ENCODE peak calls at places on chromosomes 1 and 21, in five cellular contexts. W is A549, V is esophagus squamous epithelium, A is HCT116, E is GM23338. R is an unnamed sample.
A peak's percentile ranks its signal among the peaks of the same experiment; 100 is the strongest.

GRCh38 chr1:40393173-40393572 is 19.6 kb downstream of the SMAP2 start:
- DNase-seq in W (no peak), V (no peak), A (no peak), E (no peak), R (no peak)

GRCh38 chr1:2546515-2547209 is 9.5 kb upstream of the TNFRSF14 start:
- DNase-seq in W (peak; percentile 89), V (peak; percentile 68), A (peak; percentile 85), E (peak; percentile 93), R (peak; percentile 95)

GRCh38 chr1:15014521-15014920 is 139.0 kb upstream of the TMEM51 start:
- DNase-seq in W (no peak), V (no peak), A (no peak), E (no peak), R (no peak)

GRCh38 chr21:40355076-40355475 is 487.8 kb downstream of the PCP4 start:
- DNase-seq in W (no peak), V (no peak), A (no peak), E (no peak), R (no peak)

GRCh38 chr1:216778763-216779162 is 55.5 kb upstream of the ESRRG start:
- DNase-seq in W (no peak), V (no peak), A (no peak), E (no peak), R (no peak)

GRCh38 chr1:203592728-203593127 is 33.9 kb upstream of the ATP2B4 start:
- DNase-seq in W (no peak), V (no peak), A (no peak), E (no peak), R (no peak)

GRCh38 chr1:110011527-110012041 is 22.8 kb upstream of the STRIP1 start:
- DNase-seq in W (peak; percentile 61), V (no peak), A (peak; percentile 39), E (peak; percentile 69), R (peak; percentile 93)

GRCh38 chr1:52364235-52364839 is 1.7 kb downstream of the CC2D1B start:
- DNase-seq in W (no peak), V (no peak), A (no peak), E (peak; percentile 42), R (no peak)

GRCh38 chr1:12544992-12545391 is 73.0 kb downstream of the DHRS3 start:
- DNase-seq in W (no peak), V (no peak), A (no peak), E (no peak), R (no peak)

DNA sequence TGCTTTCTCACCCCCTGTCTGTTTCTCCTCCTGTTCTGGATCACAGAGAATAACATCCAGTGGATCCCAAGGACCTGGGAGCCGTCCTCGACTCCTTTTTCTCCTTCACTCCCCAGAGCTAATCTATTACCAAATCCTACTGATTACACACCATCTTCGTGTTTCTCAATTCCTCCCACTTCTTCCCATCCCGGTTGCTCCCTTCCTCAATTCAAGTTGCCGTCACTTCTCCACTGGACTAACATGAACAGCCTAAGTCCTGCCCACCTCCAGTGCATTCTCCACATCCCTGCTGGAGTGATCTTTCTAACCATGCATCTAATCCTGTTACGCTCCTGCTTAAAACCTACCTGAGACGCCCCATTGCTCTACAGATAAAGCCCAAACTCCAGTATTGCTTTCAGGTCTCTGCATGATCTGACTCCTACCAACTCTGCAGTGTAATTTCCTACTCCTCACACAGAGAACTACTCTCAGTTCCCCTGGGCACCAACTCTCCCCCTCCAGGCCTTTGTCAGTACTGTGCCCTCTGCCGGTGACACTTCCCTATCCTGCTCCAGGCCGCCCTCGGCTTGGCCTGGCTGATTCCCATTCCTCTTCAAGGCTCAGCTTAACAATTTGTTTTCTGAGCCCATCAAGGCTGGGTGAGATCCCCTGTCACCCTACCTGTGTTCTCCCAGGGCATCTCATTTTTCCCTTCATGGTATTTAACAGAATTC is 2.4 kb downstream of the SLAMF8 start:
- DNase-seq in W (peak; percentile 22), V (no peak), A (peak; percentile 29), E (peak; percentile 75), R (peak; percentile 72)
- TF ChIP-seq CTCF in W (no peak), V (peak; percentile 14), A (peak; percentile 76), E (peak; percentile 45), R (peak; percentile 50)

GRCh38 chr1:154951901-154952657 is 3.8 kb downstream of the PBXIP1 start:
- DNase-seq in W (no peak), V (no peak), A (no peak), E (no peak), R (peak; percentile 49)
- H3K4me3 ChIP-seq in W (no peak overlapping the region), V (no peak overlapping the region), A (no peak overlapping the region), E (no peak overlapping the region), R (peak overlapping the region; percentile 7)

GRCh38 chr1:81259620-81260411 is 540.9 kb upstream of the ADGRL2 start:
- DNase-seq in W (no peak), V (no peak), A (no peak), E (no peak), R (no peak)

GRCh38 chr1:81254068-81254467 is 546.7 kb upstream of the ADGRL2 start:
- DNase-seq in W (no peak), V (no peak), A (no peak), E (no peak), R (no peak)

GRCh38 chr1:81252471-81253160 is 548.1 kb upstream of the ADGRL2 start:
- DNase-seq in W (no peak), V (no peak), A (no peak), E (no peak), R (no peak)

DNA sequence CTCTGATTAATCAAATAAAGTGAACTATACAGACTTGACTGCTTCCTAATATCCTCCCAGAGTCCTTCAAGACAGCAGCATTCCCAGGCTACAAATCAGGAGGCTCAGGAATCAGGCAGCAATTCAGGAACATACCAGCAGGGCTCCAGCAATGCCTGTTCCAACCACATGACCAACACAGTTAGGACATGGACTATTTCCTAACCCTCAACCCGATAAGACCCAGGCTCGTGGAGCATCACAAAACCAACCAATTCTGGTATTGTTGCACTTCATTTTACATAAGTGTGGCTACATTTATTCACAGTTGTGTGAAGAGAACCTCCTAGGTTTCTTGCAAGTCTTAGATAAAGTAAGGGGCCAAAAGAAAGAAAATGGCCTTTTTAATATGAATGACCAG is 546.2 kb upstream of the ADGRL2 start:
- DNase-seq in W (peak; percentile 17), V (no peak), A (peak; percentile 12), E (peak; percentile 81), R (no peak)
- TF ChIP-seq CTCF in W (no peak), V (no peak), A (peak; percentile 32), E (peak; percentile 63), R (peak; percentile 4)

DNA sequence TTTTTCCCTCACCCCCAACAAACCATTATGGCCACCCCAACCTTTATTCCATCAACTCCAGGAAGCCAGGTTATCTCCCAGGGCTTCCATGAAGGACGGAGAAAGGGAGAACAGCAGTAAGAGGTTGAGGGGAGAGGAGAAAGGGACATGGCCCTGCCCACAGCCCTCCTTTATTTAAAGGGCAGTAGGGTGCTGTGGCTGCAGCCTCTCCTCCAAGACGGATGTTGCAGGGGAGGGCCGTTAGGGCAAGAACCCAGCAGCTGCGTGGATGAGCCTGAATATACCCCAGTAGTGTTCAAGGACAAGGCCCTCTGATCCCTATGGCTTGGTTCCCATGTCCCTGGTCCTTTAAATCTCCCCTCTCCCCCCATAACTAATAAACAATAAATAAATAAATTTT is 5.9 kb downstream of the RXFP4 start:
- DNase-seq in W (no peak), V (no peak), A (no peak), E (no peak), R (no peak)
- H3K4me3 ChIP-seq in W (no peak overlapping the region), V (no peak overlapping the region), A (no peak overlapping the region), E (no peak overlapping the region), R (no peak overlapping the region)

DNA sequence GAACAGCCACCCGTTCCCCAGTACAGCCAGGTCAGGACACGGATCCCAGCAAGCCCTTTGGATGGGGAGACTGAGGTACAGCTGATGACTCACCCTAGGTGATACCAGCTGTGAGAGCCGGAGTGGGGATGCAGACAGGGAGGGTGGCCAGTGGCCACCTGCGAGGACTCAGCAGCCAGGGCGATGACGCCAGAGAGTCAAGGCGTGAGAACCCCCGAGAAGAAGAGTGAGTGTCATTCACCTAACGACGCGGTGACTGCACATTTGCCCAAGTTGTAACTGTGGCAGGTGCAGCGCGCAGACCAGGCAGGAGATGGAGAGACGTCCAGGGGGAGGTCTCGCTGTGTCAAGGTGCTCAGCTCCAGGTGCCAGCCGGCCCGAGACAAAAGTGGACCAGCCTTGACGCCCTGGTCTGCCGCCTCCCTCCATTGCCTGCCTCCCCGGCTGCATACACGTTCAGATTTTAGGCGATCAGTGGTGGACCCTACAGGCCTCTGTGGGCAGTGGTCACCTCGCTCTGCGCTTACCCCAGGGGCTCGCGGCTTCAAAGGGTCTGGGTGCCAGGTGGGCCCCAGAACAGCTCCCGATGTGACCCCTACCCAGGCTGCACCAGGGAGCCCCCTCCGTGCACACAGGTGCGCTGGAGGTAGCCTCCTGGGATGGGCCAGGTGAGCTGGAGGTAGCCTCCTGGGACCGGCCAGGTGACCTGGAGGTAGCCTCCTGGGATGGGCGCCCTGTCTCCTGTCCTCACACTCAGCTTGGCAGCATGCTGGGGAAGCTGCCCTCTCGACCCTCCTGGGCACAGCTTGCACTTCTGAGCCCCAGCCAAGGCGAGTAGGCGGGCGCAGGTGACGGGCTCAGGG is 11.9 kb downstream of the LRRC3 start:
- DNase-seq in W (no peak), V (no peak), A (no peak), E (no peak), R (no peak)
- TF ChIP-seq CTCF in W (no peak), V (no peak), A (no peak), E (no peak), R (no peak)

GRCh38 chr1:151718666-151719065 is 2.1 kb upstream of the CELF3 start:
- DNase-seq in W (no peak), V (no peak), A (no peak), E (no peak), R (no peak)

GRCh38 chr1:151721788-151722510 is 627 bp downstream of the RIIAD1 start:
- DNase-seq in W (no peak), V (no peak), A (no peak), E (peak; percentile 55), R (no peak)

GRCh38 chr1:151720974-151721787 is at the start of gene RIIAD1:
- DNase-seq in W (no peak), V (no peak), A (no peak), E (peak; percentile 78), R (peak; percentile 61)

GRCh38 chr1:151718011-151718431 is 1.4 kb upstream of the CELF3 start:
- DNase-seq in W (no peak), V (no peak), A (no peak), E (no peak), R (no peak)

DNA sequence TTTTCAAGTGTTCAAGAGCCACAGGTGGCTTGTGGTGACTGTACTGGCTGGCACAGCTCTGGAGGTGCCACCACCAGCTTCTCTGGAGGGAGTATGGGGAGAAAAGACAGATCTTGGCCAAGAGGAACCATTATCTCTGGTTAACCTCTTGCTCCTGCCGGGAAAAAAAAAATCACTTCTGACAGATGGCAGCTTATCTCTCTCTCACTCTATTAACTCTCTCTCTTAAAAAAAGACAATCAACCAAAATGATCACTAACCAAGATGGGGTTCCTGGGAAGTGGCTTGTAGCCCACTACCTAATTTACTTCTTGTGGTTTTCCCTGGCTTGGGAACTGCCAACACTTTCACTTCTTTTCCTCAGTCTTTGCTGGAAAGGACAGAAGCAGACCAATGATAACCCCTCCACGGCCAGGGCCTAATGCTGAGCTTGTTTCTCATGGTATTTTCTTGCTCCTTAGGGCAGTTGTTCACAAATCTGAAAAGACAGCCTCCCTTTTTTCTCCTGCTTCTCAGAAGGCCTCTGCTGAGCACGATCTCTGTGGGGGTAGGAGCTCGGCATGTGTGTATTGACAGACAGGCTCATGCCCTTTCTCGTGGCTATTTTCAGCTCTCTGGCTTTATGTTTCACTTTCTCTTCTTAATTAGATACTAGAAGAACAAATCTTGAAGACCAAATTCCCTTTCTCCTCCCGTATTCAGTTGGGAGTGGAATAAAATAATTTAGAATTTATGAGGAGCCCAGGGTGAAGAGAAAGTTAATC is 950 bp upstream of the RIIAD1 start:
- DNase-seq in W (no peak), V (no peak), A (no peak), E (no peak), R (peak; percentile 74)
- H3K4me3 ChIP-seq in W (no peak overlapping the region), V (peak overlapping the region; percentile 50), A (no peak overlapping the region), E (peak overlapping the region; percentile 87), R (peak overlapping the region; percentile 35)

R was measured in GM12865.